ENCODE peak calls at places on chromosomes 6 and 20, in seven cellular contexts. L, D, X, B, F, V and Y are unnamed samples.

GRCh38 chr6:49553353-49553752 is 2.9 kb downstream of the C6orf141 start:
- DNase-seq in X (no peak), F (no peak), D (no peak), V (no peak), B (no peak), L (no peak), Y (no peak)

GRCh38 chr6:21753571-21754108 is 160.1 kb downstream of the SOX4 start:
- DNase-seq in X (no peak), F (no peak), D (no peak), L (peak; percentile 91), V (no peak), B (no peak), Y (peak; percentile 89)

GRCh38 chr20:52859156-52859887 is 112.8 kb upstream of the TSHZ2 start:
- DNase-seq in X (no peak), F (no peak), V (no peak), L (peak; percentile 76), B (no peak), D (peak; percentile 22), Y (no peak)

GRCh38 chr6:27866370-27867050 is 45.7 kb downstream of the OR2B2 start:
- DNase-seq in D (peak; percentile 62), X (no peak), L (peak; percentile 83), F (no peak), B (no peak), V (peak; percentile 56), Y (peak; percentile 38)

GRCh38 chr6:110877154-110877564 is 2.6 kb downstream of the AMD1 start:
- DNase-seq in F (no peak), L (no peak), X (no peak), B (no peak), D (no peak), V (no peak), Y (no peak)

GRCh38 chr20:23151008-23151703 is 65.0 kb upstream of the CD93 start:
- DNase-seq in V (no peak), L (no peak), X (no peak), B (no peak), F (no peak), D (no peak), Y (no peak)

GRCh38 chr6:33699739-33700138 is 11.8 kb downstream of the UQCC2 start:
- DNase-seq in X (no peak), D (no peak), F (no peak), V (no peak), B (no peak), L (no peak), Y (no peak)

GRCh38 chr6:73579389-73579788 is 58.6 kb upstream of the EEF1A1 start:
- DNase-seq in V (no peak), F (no peak), B (no peak), X (no peak), D (no peak), L (no peak), Y (no peak)

GRCh38 chr20:13898012-13898612 is 92.3 kb downstream of the SEL1L2 start:
- DNase-seq in D (peak; percentile 37), L (no peak), B (no peak), F (no peak), X (no peak), V (no peak), Y (no peak)

GRCh38 chr6:14196029-14196428 is 78.5 kb downstream of the CD83 start:
- DNase-seq in B (no peak), V (no peak), X (no peak), F (no peak), D (no peak), L (no peak), Y (no peak)

GRCh38 chr6:139690007-139690406 is 315.6 kb upstream of the CITED2 start:
- DNase-seq in B (no peak), L (no peak), V (peak; percentile 8), D (no peak), X (no peak), F (no peak), Y (no peak)

GRCh38 chr6:156954191-156954590 is 177.0 kb downstream of the ARID1B start:
- DNase-seq in V (no peak), X (no peak), L (no peak), D (no peak), B (no peak), F (no peak), Y (no peak)

GRCh38 chr6:106997392-106998257 is 23.1 kb upstream of the CD24 start:
- DNase-seq in F (peak; percentile 75), B (no peak), D (peak; percentile 88), V (peak; percentile 76), L (peak; percentile 54), X (no peak), Y (peak; percentile 8)

GRCh38 chr20:38806855-38807655 is 1.6 kb downstream of the PPP1R16B start:
- DNase-seq in D (peak; percentile 40), F (no peak), V (no peak), B (no peak), X (no peak), L (no peak), Y (no peak)

GRCh38 chr6:33830635-33831240 is 26.9 kb upstream of the MLN start:
- DNase-seq in L (no peak), F (no peak), B (no peak), V (no peak), D (no peak), X (peak; percentile 27), Y (no peak)

GRCh38 chr6:20497200-20497820 is 36.9 kb upstream of the CDKAL1 start:
- DNase-seq in F (no peak), X (no peak), V (no peak), L (peak; percentile 84), B (no peak), D (no peak), Y (peak; percentile 42)

GRCh38 chr6:1593286-1593957 is 16.3 kb upstream of the FOXC1 start:
- DNase-seq in V (no peak), D (no peak), B (no peak), X (no peak), L (no peak), F (no peak), Y (no peak)

GRCh38 chr20:62229667-62230066 is 8.7 kb upstream of the OSBPL2 start:
- DNase-seq in B (no peak), D (no peak), L (no peak), X (no peak), V (no peak), F (no peak), Y (no peak)
- H3K4me3 ChIP-seq in B (no peak overlapping the region), D (no peak overlapping the region), L (no peak overlapping the region), X (no peak overlapping the region), V (no peak overlapping the region), F (no peak overlapping the region), Y (no peak overlapping the region)

GRCh38 chr6:29757282-29757681 is 34.0 kb downstream of the HLA-F start:
- DNase-seq in F (no peak), L (no peak), V (no peak), X (no peak), B (no peak), D (no peak), Y (no peak)

GRCh38 chr6:29752451-29753308 is 29.4 kb downstream of the HLA-F start:
- DNase-seq in F (peak; percentile 94), B (peak; percentile 90), D (peak; percentile 95), X (peak; percentile 93), L (peak; percentile 83), V (peak; percentile 93), Y (peak; percentile 78)

GRCh38 chr6:29757701-29758293 is 34.6 kb downstream of the HLA-F start:
- DNase-seq in F (no peak), L (no peak), X (no peak), V (no peak), D (no peak), B (no peak), Y (no peak)

GRCh38 chr6:29753309-29753644 is 30.0 kb downstream of the HLA-F start:
- DNase-seq in B (no peak), F (no peak), X (no peak), D (no peak), L (no peak), V (no peak), Y (no peak)

GRCh38 chr6:29755295-29755871 is 32.1 kb downstream of the HLA-F start:
- DNase-seq in L (no peak), F (no peak), X (no peak), B (no peak), D (no peak), V (no peak), Y (no peak)
- H3K27me3 ChIP-seq in L (no peaks in the 10 kb centered on the region), F (no peaks in the 10 kb centered on the region), X (no peaks in the 10 kb centered on the region), B (no peaks in the 10 kb centered on the region), D (peaks cover 21% of the 10 kb centered on the region), V (peaks cover 32% of the 10 kb centered on the region), Y (peaks cover 17% of the 10 kb centered on the region)

GRCh38 chr6:116528800-116529199 is 16.7 kb downstream of the TRAPPC3L start:
- DNase-seq in B (no peak), V (no peak), X (no peak), F (no peak), D (peak; percentile 19), L (no peak), Y (no peak)

GRCh38 chr6:116530436-116530835 is 15.0 kb downstream of the TRAPPC3L start:
- DNase-seq in F (no peak), V (no peak), B (no peak), X (no peak), D (no peak), L (peak; percentile 41), Y (no peak)

GRCh38 chr6:116531675-116532570 is 13.6 kb downstream of the TRAPPC3L start:
- DNase-seq in V (peak; percentile 78), L (peak; percentile 86), B (peak; percentile 88), D (peak; percentile 46), F (peak; percentile 77), X (no peak), Y (peak; percentile 82)

GRCh38 chr6:116529466-116529969 is 16.0 kb downstream of the TRAPPC3L start:
- DNase-seq in F (no peak), D (no peak), V (no peak), L (no peak), X (no peak), B (no peak), Y (no peak)

DNA sequence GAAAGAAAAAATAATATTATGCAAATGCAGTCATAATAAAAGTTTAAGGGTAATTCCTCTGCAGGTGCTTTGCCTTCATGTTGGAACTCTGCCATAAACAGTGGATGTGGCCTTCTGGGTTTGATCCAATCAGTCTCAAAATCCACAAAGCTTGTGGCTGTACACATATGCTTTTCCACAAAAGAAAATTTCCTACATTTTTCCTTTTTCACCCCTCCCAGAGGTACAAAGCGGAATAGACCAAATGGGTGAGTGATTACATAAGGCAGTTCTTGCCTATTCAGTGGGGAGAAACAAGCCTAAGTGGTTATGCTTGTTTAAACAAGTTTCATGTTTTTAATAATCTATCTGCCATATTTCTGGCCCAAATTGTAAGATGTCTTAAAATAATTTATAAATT is 16.7 kb downstream of the CALHM5 start:
- DNase-seq in F (no peak), X (no peak), L (no peak), D (no peak), V (no peak), B (no peak), Y (no peak)
- H3K4me3 ChIP-seq in F (no peak overlapping the region), X (no peak overlapping the region), L (no peak overlapping the region), D (no peak overlapping the region), V (no peak overlapping the region), B (no peak overlapping the region), Y (no peak overlapping the region)

DNA sequence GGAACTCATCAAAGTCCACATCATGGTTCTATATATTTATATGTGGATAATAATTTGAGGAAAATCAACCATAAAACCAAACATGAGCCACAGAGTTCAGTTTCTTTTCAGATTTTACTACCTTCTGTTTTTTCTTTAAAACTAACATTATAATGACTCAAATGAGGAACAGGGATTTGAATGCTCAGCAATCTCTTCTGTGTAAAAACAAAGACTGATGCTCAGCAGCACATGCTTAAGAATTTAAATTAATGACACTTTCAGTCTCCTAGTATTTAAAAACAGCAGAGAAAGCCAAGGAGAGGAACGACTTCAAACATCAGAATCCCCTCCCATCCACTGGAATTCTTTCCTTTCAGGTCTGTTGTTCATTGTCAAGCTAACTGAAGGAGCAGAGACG is 72.8 kb downstream of the PSMG4 start:
- DNase-seq in D (no peak), F (no peak), L (no peak), V (no peak), B (no peak), X (no peak), Y (no peak)
- H3K27me3 ChIP-seq in D (no peaks in the 10 kb centered on the region), F (no peaks in the 10 kb centered on the region), L (no peaks in the 10 kb centered on the region), V (no peaks in the 10 kb centered on the region), B (no peaks in the 10 kb centered on the region), X (no peaks in the 10 kb centered on the region), Y (no peaks in the 10 kb centered on the region)